ENCODE peak calls at places on chromosomes 6 and 20, in seven cellular contexts. M, N, S, H, O, J and X are unnamed samples.

GRCh38 chr6:4179960-4180652 is 44.7 kb upstream of the ECI2 start:
- DNase-seq in M (no peak), N (no peak), S (no peak), H (no peak), O (no peak), J (no peak), X (no peak)

GRCh38 chr6:138527376-138528092 is 28.2 kb upstream of the NHSL1 start:
- DNase-seq in M (no peak), N (no peak), S (no peak), H (no peak), O (no peak), J (no peak), X (no peak)

GRCh38 chr6:24935753-24936152 is at the start of gene RIPOR2:
- DNase-seq in M (peak; percentile 74), N (no peak), S (peak; percentile 78), H (peak; percentile 81), O (no peak), J (no peak), X (no peak)

GRCh38 chr6:168711049-168711640 is 270.2 kb downstream of the SMOC2 start:
- DNase-seq in M (no peak), N (no peak), S (no peak), H (no peak), O (no peak), J (no peak), X (no peak)

GRCh38 chr6:107716688-107717089 is 107.4 kb downstream of the SCML4 start:
- DNase-seq in M (no peak), N (peak; percentile 53), S (no peak), H (peak; percentile 90), O (no peak), J (no peak), X (no peak)

GRCh38 chr6:72953901-72954494 is 271.3 kb downstream of the KHDC1L start:
- DNase-seq in M (no peak), N (no peak), S (no peak), H (no peak), O (no peak), J (no peak), X (no peak)

GRCh38 chr20:36532388-36532787 is 8.9 kb upstream of the MYL9 start:
- DNase-seq in M (no peak), N (no peak), S (no peak), H (no peak), O (no peak), J (peak; percentile 26), X (no peak)

GRCh38 chr6:30100154-30100553 is 12.7 kb downstream of the TRIM31 start:
- DNase-seq in M (no peak), N (no peak), S (no peak), H (no peak), O (no peak), J (no peak), X (no peak)

GRCh38 chr6:157517601-157518359 is 136.8 kb downstream of the ZDHHC14 start:
- DNase-seq in M (no peak), N (no peak), S (no peak), H (no peak), O (no peak), J (no peak), X (peak; percentile 62)

GRCh38 chr6:168905451-168906090 is 348.1 kb downstream of the THBS2 start:
- DNase-seq in M (no peak), N (no peak), S (no peak), H (no peak), O (no peak), J (no peak), X (no peak)

GRCh38 chr20:25247666-25248500 is at the start of gene PYGB:
- DNase-seq in M (peak; percentile 92), N (peak; percentile 41), S (peak; percentile 89), H (peak; percentile 81), O (no peak), J (peak; percentile 78), X (peak; percentile 90)

DNA sequence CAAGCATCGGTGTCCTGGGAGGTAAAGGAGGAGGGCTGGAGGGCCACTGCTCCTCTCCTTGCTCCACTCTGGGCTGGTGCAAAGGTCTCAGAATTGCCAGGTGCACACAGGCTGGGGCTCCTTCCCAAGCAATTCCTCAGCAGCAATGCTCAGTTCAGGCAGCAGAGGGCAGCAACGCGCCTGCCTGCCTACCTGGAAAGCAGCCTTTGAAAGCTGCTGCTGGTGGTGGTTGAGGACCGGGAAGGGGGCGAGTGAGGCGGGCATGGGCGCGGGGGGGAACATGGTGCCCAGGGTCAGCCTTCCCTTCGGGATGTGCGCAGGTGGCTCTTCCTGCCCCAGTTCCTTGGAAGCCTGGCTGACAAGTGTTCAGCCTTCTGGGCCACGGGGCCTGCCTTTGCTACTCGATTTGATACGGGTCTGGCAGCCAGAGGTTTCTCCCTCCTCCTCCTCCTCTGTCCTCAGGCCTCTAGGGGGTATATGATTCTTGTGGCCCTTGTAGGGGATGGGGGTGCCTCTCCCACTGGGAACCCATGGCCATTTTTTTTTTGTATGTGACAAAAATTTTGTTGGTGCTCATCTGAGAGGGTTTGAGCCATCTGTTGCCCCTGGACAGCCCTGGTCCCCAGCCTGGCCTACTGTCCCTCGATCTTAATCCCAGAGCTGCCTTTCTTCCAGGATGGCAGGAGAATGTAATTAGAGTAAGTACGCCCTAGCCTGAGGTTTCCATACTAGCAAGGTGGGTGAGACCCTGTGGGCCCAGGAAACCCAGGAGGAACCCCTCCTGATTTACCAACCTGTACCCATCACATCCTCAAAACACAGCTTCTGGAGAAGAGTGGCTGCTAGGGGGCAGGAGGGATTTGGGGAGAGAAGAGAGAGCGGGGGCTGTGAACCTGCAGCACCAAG is 20.1 kb downstream of the MRPS18A start:
- DNase-seq in M (peak; percentile 89), N (no peak), S (peak; percentile 88), H (peak; percentile 81), O (no peak), J (peak; percentile 81), X (peak; percentile 79)
- H3K4me3 ChIP-seq in M (no peak overlapping the region), N (no peak overlapping the region), S (no peak overlapping the region), H (no peak overlapping the region), O (peak overlapping the region; percentile 38), J (no peak overlapping the region), X (no peak overlapping the region)

GRCh38 chr6:110185879-110186278 is 5.7 kb downstream of the CDC40 start:
- DNase-seq in M (no peak), N (no peak), S (no peak), H (no peak), O (no peak), J (no peak), X (no peak)
- H3K4me1 ChIP-seq in M (peaks cover 38% of the 10 kb centered on the region), N (peaks cover 3% of the 10 kb centered on the region), S (peaks cover 16% of the 10 kb centered on the region), H (peaks cover 53% of the 10 kb centered on the region), O (peaks cover 25% of the 10 kb centered on the region), J (peaks cover 9% of the 10 kb centered on the region), X (peaks cover 9% of the 10 kb centered on the region)

GRCh38 chr6:163418273-163419029 is 3.9 kb downstream of the QKI start:
- DNase-seq in M (no peak), N (no peak), S (no peak), H (no peak), O (no peak), J (no peak), X (peak; percentile 25)

GRCh38 chr6:163415620-163416379 is 1.3 kb downstream of the QKI start:
- DNase-seq in M (peak; percentile 75), N (peak; percentile 72), S (peak; percentile 67), H (peak; percentile 55), O (no peak), J (peak; percentile 31), X (no peak)

GRCh38 chr6:163416640-163417253 is 2.2 kb downstream of the QKI start:
- DNase-seq in M (no peak), N (no peak), S (no peak), H (peak; percentile 52), O (no peak), J (peak; percentile 60), X (no peak)

GRCh38 chr6:163416380-163416629 is 1.8 kb downstream of the QKI start:
- DNase-seq in M (no peak), N (no peak), S (no peak), H (no peak), O (no peak), J (no peak), X (no peak)

DNA sequence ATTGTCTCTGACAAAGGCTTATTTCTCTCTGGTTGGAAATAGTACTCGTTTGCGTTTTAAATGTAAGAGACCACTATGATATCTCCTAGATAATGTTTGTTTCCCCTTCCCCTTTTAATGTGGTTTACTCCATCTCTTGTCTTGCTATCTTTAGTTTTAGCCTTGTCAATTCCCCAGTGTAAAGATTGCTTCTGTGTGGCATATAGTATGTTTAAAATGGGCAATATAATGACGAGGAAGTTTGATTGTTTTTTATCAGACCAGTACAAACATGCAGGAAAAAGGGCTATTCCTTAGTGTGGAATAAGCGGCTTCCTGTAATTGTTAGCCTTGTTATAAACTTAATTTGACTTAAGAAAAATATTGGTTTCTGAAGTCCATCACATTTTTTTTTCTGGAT is 3.1 kb downstream of the QKI start:
- DNase-seq in M (no peak), N (no peak), S (no peak), H (no peak), O (no peak), J (no peak), X (peak; percentile 50)
- H3K4me3 ChIP-seq in M (peak overlapping the region; percentile 83), N (peak overlapping the region; percentile 90), S (no peak overlapping the region), H (no peak overlapping the region), O (peak overlapping the region; percentile 80), J (peak overlapping the region; percentile 69), X (peak overlapping the region; percentile 73)

GRCh38 chr6:7157752-7158616 is 50.2 kb downstream of the RREB1 start:
- DNase-seq in M (no peak), N (no peak), S (no peak), H (no peak), O (no peak), J (no peak), X (no peak)
- H3K4me1 ChIP-seq in M (peaks cover 62% of the 10 kb centered on the region), N (peaks cover 64% of the 10 kb centered on the region), S (peaks cover 50% of the 10 kb centered on the region), H (peaks cover 60% of the 10 kb centered on the region), O (peaks cover 26% of the 10 kb centered on the region), J (peaks cover 12% of the 10 kb centered on the region), X (peaks cover 41% of the 10 kb centered on the region)

GRCh38 chr6:32152414-32153251 is 894 bp upstream of the PRRT1 start:
- DNase-seq in M (no peak), N (no peak), S (no peak), H (no peak), O (no peak), J (peak; percentile 54), X (no peak)
- H3K4me3 ChIP-seq in M (peak overlapping the region; percentile 75), N (no peak overlapping the region), S (no peak overlapping the region), H (peak overlapping the region; percentile 44), O (peak overlapping the region; percentile 94), J (peak overlapping the region; percentile 51), X (peak overlapping the region; percentile 56)

GRCh38 chr6:33784787-33785186 is 4.1 kb downstream of the LEMD2 start:
- DNase-seq in M (no peak), N (no peak), S (no peak), H (no peak), O (no peak), J (no peak), X (no peak)
- H3K4me1 ChIP-seq in M (peaks cover 24% of the 10 kb centered on the region), N (peaks cover 6% of the 10 kb centered on the region), S (peaks cover 29% of the 10 kb centered on the region), H (peaks cover 32% of the 10 kb centered on the region), O (peaks cover 22% of the 10 kb centered on the region), J (peaks cover 22% of the 10 kb centered on the region), X (peaks cover 80% of the 10 kb centered on the region)

DNA sequence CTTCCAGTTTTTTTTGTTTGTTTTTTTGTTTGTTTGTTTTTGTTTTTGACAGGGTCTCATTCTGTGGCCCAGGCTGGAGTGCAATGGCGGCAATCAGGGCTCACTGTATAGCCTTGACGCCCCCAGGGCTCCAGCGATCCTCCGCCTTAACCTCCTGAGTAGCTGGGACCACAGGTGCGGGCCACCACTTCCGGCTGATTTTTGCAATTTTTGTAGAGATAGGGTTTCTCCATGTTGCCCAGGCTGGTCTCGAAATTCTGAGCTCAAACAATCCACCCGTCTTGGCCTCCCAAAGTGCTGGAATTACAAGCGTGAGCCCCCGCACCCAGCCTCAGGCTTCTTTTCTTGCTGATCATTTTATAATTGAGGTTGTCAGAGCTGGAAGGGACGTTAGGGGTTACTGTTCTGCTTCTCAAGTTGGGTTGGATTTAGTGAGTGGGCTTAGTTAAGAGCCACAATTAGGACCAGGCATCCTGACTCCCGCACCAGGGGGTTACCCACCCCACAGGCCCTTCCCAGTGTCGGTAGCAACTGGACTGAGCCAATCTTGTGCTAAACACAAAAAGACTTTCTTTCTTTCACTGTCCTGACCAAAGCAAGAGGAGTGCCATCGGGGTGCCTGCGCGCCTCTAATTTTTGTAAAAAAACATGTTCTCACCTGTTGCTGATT is 13.1 kb upstream of the ZSCAN9 start:
- DNase-seq in M (no peak), N (no peak), S (no peak), H (no peak), O (no peak), J (no peak), X (no peak)
- H3K4me3 ChIP-seq in M (peak overlapping the region; percentile 45), N (peak overlapping the region; percentile 75), S (no peak overlapping the region), H (no peak overlapping the region), O (peak overlapping the region; percentile 60), J (peak overlapping the region; percentile 10), X (peak overlapping the region; percentile 29)